ENCODE peak calls at places on chromosomes 4 and X, in five cellular contexts. J is kidney, I is AG04450, M is BE2C, W is MM.1S. G is an unnamed sample.

GRCh38 chrX:71543316-71543715 is 10.4 kb downstream of the OGT start:
- DNase-seq in J (no peak), I (no peak), M (no peak), W (no peak), G (no peak)

GRCh38 chr4:150972592-150972991 is 42.5 kb downstream of the LRBA start:
- DNase-seq in J (no peak), I (no peak), M (no peak), W (no peak), G (no peak)

GRCh38 chr4:41375561-41375960 is 118.8 kb downstream of the UCHL1 start:
- DNase-seq in J (peak), I (no peak), M (no peak), W (no peak), G (no peak)

GRCh38 chrX:110173192-110174175 is 144.4 kb downstream of the AMMECR1 start:
- DNase-seq in J (no peak), I (no peak), M (no peak), W (no peak), G (no peak)

GRCh38 chr4:182842104-182842600 is 75.0 kb downstream of the DCTD start:
- DNase-seq in J (no peak), I (no peak), M (no peak), W (no peak), G (no peak)

GRCh38 chrX:10048695-10049094 is 81.5 kb downstream of the CLDN34 start:
- DNase-seq in J (no peak), I (no peak), M (no peak), W (no peak), G (no peak)

GRCh38 chr4:40333921-40334352 is 1.2 kb upstream of the CHRNA9 start:
- DNase-seq in J (no peak), I (peak), M (peak), W (no peak), G (no peak)

GRCh38 chrX:47264507-47265173 is 31.8 kb downstream of the USP11 start:
- DNase-seq in J (no peak), I (no peak), M (no peak), W (no peak), G (no peak)

GRCh38 chr4:109816082-109816442 is 500 bp downstream of the GAR1 start:
- DNase-seq in J (no peak), I (no peak), M (no peak), W (peak), G (peak)

GRCh38 chrX:41153453-41153852 is 68.2 kb downstream of the USP9X start:
- DNase-seq in J (no peak), I (no peak), M (no peak), W (no peak), G (no peak)

GRCh38 chr4:33160126-33160525 is 2440.0 kb downstream of the PCDH7 start:
- DNase-seq in J (no peak), I (no peak), M (peak), W (peak), G (no peak)

GRCh38 chrX:14228611-14229010 is 198.9 kb upstream of the GEMIN8 start:
- DNase-seq in J (no peak), I (no peak), M (no peak), W (no peak), G (no peak)

GRCh38 chr4:138113819-138114415 is 128.2 kb downstream of the SLC7A11 start:
- DNase-seq in J (no peak), I (peak), M (no peak), W (no peak), G (no peak)

GRCh38 chr4:27789768-27790167 is 929.1 kb downstream of the STIM2 start:
- DNase-seq in J (no peak), I (no peak), M (no peak), W (no peak), G (no peak)

GRCh38 chrX:97310373-97310772 is 426.7 kb downstream of the RPA4 start:
- DNase-seq in J (no peak), I (no peak), M (no peak), W (no peak), G (no peak)

GRCh38 chr4:163331629-163332360 is 601 bp downstream of the NPY1R start:
- DNase-seq in J (peak), I (no peak), M (peak), W (no peak), G (no peak)

GRCh38 chr4:124337874-124338273 is 374.7 kb downstream of the ANKRD50 start:
- DNase-seq in J (no peak), I (no peak), M (peak), W (no peak), G (no peak)

GRCh38 chr4:87150498-87151261 is 69.7 kb downstream of the KLHL8 start:
- DNase-seq in J (no peak), I (peak), M (peak), W (peak), G (peak)

GRCh38 chrX:19091596-19091995 is 30.7 kb downstream of the ADGRG2 start:
- DNase-seq in J (no peak), I (no peak), M (no peak), W (no peak), G (no peak)

GRCh38 chr4:151239608-151240007 is 37.4 kb upstream of the PRSS48 start:
- DNase-seq in J (no peak), I (no peak), M (no peak), W (no peak), G (no peak)

GRCh38 chr4:138897818-138898226 is 117.8 kb upstream of the NOCT start:
- DNase-seq in J (no peak), I (peak), M (no peak), W (peak), G (no peak)

GRCh38 chr4:2852481-2852881 is 8.8 kb downstream of the ADD1 start:
- DNase-seq in J (peak), I (no peak), M (no peak), W (no peak), G (peak)

GRCh38 chrX:45472968-45473367 is 272.3 kb upstream of the DIPK2B start:
- DNase-seq in J (no peak), I (peak), M (no peak), W (no peak), G (no peak)

GRCh38 chr4:142474398-142475087 is 371.6 kb downstream of the INPP4B start:
- DNase-seq in J (no peak), I (no peak), M (no peak), W (peak), G (peak)

GRCh38 chrX:108412783-108413182 is 25.4 kb downstream of the COL4A6 start:
- DNase-seq in J (no peak), I (no peak), M (no peak), W (no peak), G (no peak)

GRCh38 chr4:89001647-89002518 is 55.1 kb downstream of the FAM13A start:
- DNase-seq in J (no peak), I (no peak), M (peak), W (no peak), G (no peak)

GRCh38 chrX:18422325-18422724 is 3.1 kb upstream of the CDKL5 start:
- DNase-seq in J (no peak), I (peak), M (no peak), W (no peak), G (no peak)

GRCh38 chr4:187046471-187046870 is 322.8 kb upstream of the FAT1 start:
- DNase-seq in J (no peak), I (no peak), M (no peak), W (no peak), G (no peak)

GRCh38 chr4:12912896-12913418 is 571.2 kb downstream of the RAB28 start:
- DNase-seq in J (no peak), I (no peak), M (no peak), W (no peak), G (no peak)

GRCh38 chr4:129455462-129455861 is 359.5 kb downstream of the C4orf33 start:
- DNase-seq in J (no peak), I (no peak), M (peak), W (no peak), G (no peak)

GRCh38 chr4:3250956-3251690 is 2.2 kb downstream of the MSANTD1 start:
- DNase-seq in J (peak), I (no peak), M (peak), W (no peak), G (no peak)

GRCh38 chr4:36255575-36255974 is 11.3 kb upstream of the ARAP2 start:
- DNase-seq in J (no peak), I (no peak), M (no peak), W (peak), G (peak)

GRCh38 chr4:51930557-51930956 is 87.6 kb downstream of the DCUN1D4 start:
- DNase-seq in J (no peak), I (no peak), M (no peak), W (no peak), G (no peak)

GRCh38 chrX:130020661-130021324 is 38.4 kb downstream of the BCORL1 start:
- DNase-seq in J (no peak), I (no peak), M (no peak), W (no peak), G (no peak)

GRCh38 chrX:130504019-130504418 is 102.2 kb downstream of the RBMX2 start:
- DNase-seq in J (no peak), I (no peak), M (no peak), W (no peak), G (no peak)

GRCh38 chr4:106041294-106042002 is 146.2 kb downstream of the NPNT start:
- DNase-seq in J (no peak), I (no peak), M (no peak), W (no peak), G (no peak)

GRCh38 chrX:69285401-69285871 is 120.2 kb upstream of the PJA1 start:
- DNase-seq in J (peak), I (no peak), M (no peak), W (no peak), G (no peak)

DNA sequence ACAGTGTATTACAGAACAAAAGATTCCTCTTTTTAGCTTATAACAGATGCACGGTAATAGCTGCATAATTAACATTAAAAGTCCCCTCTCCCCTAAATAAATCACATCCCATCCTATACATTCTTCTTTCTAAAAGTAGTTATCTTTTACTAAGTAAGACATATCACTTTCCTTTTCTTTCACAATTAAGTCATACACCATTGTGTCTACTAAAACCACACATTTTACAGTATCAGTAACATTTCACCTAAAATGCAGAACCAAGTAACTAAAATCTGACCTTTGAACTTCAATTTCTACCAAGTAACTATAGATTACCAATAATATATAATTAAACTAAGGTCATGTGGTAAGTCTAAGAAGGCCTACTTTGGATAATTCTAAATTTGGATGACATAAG is 14.2 kb downstream of the DHX15 start:
- DNase-seq in J (no peak), I (no peak), M (no peak), W (no peak), G (no peak)
- H3K4me3 ChIP-seq in J (no peak), I (no peak), M (no peak), W (no peak), G (no peak)

GRCh38 chr4:168710353-168710946 is 213.6 kb downstream of the PALLD start:
- DNase-seq in J (no peak), I (peak), M (peak), W (peak), G (peak)
- TF ChIP-seq CTCF in J (peak), I (peak), M (peak), W (peak), G (no peak)

GRCh38 chr4:19735012-19735411 is 516.7 kb upstream of the SLIT2 start:
- DNase-seq in J (no peak), I (no peak), M (no peak), W (no peak), G (no peak)

GRCh38 chr4:19736968-19737756 is 514.5 kb upstream of the SLIT2 start:
- DNase-seq in J (no peak), I (no peak), M (no peak), W (no peak), G (no peak)

DNA sequence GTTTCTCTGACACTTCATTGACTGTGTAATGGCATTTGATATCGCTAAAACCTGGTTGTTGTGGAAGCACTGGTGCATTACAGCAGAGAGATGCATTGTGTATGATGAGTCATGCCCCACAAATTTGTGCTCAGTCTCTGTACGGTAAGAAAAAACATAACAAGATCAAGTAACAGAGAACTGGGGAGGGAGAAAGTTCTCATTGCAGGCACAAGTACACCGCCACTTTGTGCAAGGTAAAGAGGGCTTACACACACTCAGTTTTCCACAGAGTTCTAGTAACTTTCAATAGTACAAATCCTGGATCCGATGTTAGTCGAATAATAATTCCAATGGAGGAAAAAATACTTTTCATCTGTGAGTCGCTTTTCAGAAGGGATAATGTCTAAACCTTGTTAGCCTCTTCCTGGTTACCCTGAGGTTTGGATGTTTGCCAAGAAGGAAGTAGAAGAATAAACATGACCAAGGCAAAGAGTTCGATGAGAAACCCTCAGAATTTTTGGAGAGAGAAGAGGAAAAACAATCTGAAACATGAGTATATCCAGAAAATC is 512.5 kb upstream of the SLIT2 start:
- DNase-seq in J (no peak), I (peak), M (no peak), W (no peak), G (no peak)
- H3K4me3 ChIP-seq in J (no peak), I (no peak), M (no peak), W (no peak), G (no peak)

DNA sequence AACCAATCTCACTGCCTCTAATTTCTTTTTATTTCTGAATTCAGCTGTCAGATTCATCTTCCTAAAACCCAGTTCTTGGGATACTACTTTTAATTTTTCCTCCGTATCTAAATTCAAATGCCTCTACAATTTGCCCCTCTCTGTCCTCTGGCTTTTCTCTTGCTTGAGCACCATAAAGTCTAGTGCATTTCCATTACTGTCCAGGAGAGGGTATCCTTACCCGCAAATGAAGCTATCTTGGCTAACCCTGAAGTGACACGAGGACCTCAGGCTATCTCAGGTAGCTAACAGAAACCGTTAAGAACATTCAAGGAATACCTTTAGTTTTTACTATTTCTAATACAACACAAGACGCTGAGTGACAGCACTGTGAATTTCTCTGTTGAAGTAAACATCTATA is 49.4 kb upstream of the PRR32 start:
- DNase-seq in J (no peak), I (no peak), M (no peak), W (peak), G (peak)
- TF ChIP-seq CTCF in J (peak), I (no peak), M (peak), W (peak), G (peak)

GRCh38 chrX:64394059-64394873 is 986 bp downstream of the MTMR8 start:
- DNase-seq in J (no peak), I (no peak), M (no peak), W (no peak), G (no peak)
- H3K4me3 ChIP-seq in J (peak), I (no peak), M (peak), W (peak), G (peak)